ENCODE peak calls at places on chromosomes 3 and 15, in four cellular contexts. I, X, H and G are unnamed samples.

GRCh38 chr3:127326341-127326740 is 38.5 kb upstream of the PRR20G start:
- DNase-seq in H (no peak), I (no peak), X (no peak), G (no peak)

GRCh38 chr15:30923429-30923828 is 19.7 kb downstream of the FAN1 start:
- DNase-seq in I (no peak), H (no peak), X (no peak), G (no peak)

GRCh38 chr3:45927881-45928280 is 15.4 kb upstream of the CXCR6 start:
- DNase-seq in I (no peak), H (no peak), X (no peak), G (no peak)

GRCh38 chr15:33194237-33194636 is 277 bp downstream of the FMN1 start:
- DNase-seq in I (peak), X (no peak), H (no peak), G (no peak)

GRCh38 chr3:131903988-131904415 is 130.8 kb downstream of the CPNE4 start:
- DNase-seq in I (peak), X (no peak), H (peak), G (no peak)

GRCh38 chr3:197227780-197228574 is 70.4 kb downstream of the DLG1 start:
- DNase-seq in H (no peak), I (no peak), X (no peak), G (no peak)

GRCh38 chr3:179653777-179654117 is 907 bp downstream of the USP13 start:
- DNase-seq in I (no peak), X (no peak), H (no peak), G (no peak)

GRCh38 chr15:66714543-66714981 is 12.5 kb downstream of the SMAD6 start:
- DNase-seq in H (no peak), X (no peak), I (peak), G (no peak)

GRCh38 chr15:76168237-76168984 is 108.6 kb downstream of the TMEM266 start:
- DNase-seq in I (no peak), H (no peak), X (no peak), G (no peak)